ENCODE peak calls at places on chromosomes 13 and 19, in five cellular contexts. One of them, this sample, is unnamed.

GRCh38 chr13:76715621-76716020 is 170.6 kb downstream of the KCTD12 start:
- DNase-seq in AG10803: peak; percentile 83
- DNase-seq in skeletal muscle cell: no peak
- DNase-seq in CD8-positive, alpha-beta memory T cell: no peak
- DNase-seq in uterus: no peak
- DNase-seq in this sample: no peak

GRCh38 chr19:21765151-21765550 is 2.2 kb downstream of the ZNF100 start:
- DNase-seq in AG10803: no peak
- DNase-seq in skeletal muscle cell: no peak
- DNase-seq in CD8-positive, alpha-beta memory T cell: no peak
- DNase-seq in uterus: no peak
- DNase-seq in this sample: no peak

GRCh38 chr13:51478418-51479198 is 25.8 kb upstream of the INTS6 start:
- DNase-seq in AG10803: no peak
- DNase-seq in skeletal muscle cell: no peak
- DNase-seq in CD8-positive, alpha-beta memory T cell: no peak
- DNase-seq in uterus: no peak
- DNase-seq in this sample: no peak

GRCh38 chr19:3028305-3029069 is 593 bp downstream of the TLE2 start:
- DNase-seq in AG10803: no peak
- DNase-seq in skeletal muscle cell: no peak
- DNase-seq in CD8-positive, alpha-beta memory T cell: no peak
- DNase-seq in uterus: no peak
- DNase-seq in this sample: no peak

GRCh38 chr13:108213946-108214345 is 1.4 kb downstream of the LIG4 start:
- DNase-seq in AG10803: no peak
- DNase-seq in skeletal muscle cell: no peak
- DNase-seq in CD8-positive, alpha-beta memory T cell: no peak
- DNase-seq in uterus: no peak
- DNase-seq in this sample: no peak

GRCh38 chr13:77810430-77810829 is 108.2 kb downstream of the EDNRB start:
- DNase-seq in AG10803: peak; percentile 23
- DNase-seq in skeletal muscle cell: peak; percentile 14
- DNase-seq in CD8-positive, alpha-beta memory T cell: no peak
- DNase-seq in uterus: no peak
- DNase-seq in this sample: no peak

GRCh38 chr19:45424191-45425058 is 708 bp upstream of the ERCC1 start:
- DNase-seq in AG10803: peak; percentile 92
- DNase-seq in skeletal muscle cell: peak; percentile 89
- DNase-seq in CD8-positive, alpha-beta memory T cell: peak; percentile 28
- DNase-seq in uterus: peak; percentile 59
- DNase-seq in this sample: peak; percentile 97

GRCh38 chr19:30378701-30379100 is 6.5 kb downstream of the ZNF536 start:
- DNase-seq in AG10803: no peak
- DNase-seq in skeletal muscle cell: no peak
- DNase-seq in CD8-positive, alpha-beta memory T cell: no peak
- DNase-seq in uterus: no peak
- DNase-seq in this sample: no peak

GRCh38 chr19:3107658-3108057 is 13.5 kb downstream of the GNA11 start:
- DNase-seq in AG10803: no peak
- DNase-seq in skeletal muscle cell: no peak
- DNase-seq in CD8-positive, alpha-beta memory T cell: no peak
- DNase-seq in uterus: no peak
- DNase-seq in this sample: no peak

GRCh38 chr19:7917292-7918061 is 2.7 kb upstream of the SNAPC2 start:
- DNase-seq in AG10803: peak; percentile 59
- DNase-seq in skeletal muscle cell: no peak
- DNase-seq in CD8-positive, alpha-beta memory T cell: peak; percentile 43
- DNase-seq in uterus: peak; percentile 61
- DNase-seq in this sample: peak; percentile 89

GRCh38 chr19:15671237-15671636 is 1.6 kb upstream of the CYP4F12 start:
- DNase-seq in AG10803: no peak
- DNase-seq in skeletal muscle cell: no peak
- DNase-seq in CD8-positive, alpha-beta memory T cell: no peak
- DNase-seq in uterus: no peak
- DNase-seq in this sample: no peak

DNA sequence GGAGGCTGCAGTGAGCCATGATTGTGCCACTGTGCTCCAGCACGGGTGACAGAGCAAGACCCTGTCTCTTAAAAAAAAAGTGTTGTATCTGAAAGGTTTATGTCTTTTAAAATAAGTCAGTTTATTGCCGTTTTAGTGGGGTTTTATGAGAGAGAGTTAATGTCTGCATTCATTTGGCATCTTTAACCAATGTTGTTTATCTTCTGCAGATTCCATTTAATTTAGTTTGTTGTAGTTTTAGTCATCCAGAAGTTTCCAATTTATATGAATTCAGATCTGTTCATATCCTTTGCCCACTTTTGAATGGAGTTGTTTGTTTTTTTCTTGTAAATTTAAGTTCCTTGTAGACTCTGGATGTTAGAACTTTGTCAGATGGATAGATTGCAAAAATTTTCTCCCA is 36.7 kb upstream of the LPAR6 start:
- DNase-seq in AG10803: peak; percentile 5
- DNase-seq in skeletal muscle cell: no peak
- DNase-seq in CD8-positive, alpha-beta memory T cell: no peak
- DNase-seq in uterus: no peak
- DNase-seq in this sample: no peak
- H3K4me3 ChIP-seq in AG10803: no peak overlapping the region
- H3K4me3 ChIP-seq in skeletal muscle cell: no peak overlapping the region
- H3K4me3 ChIP-seq in CD8-positive, alpha-beta memory T cell: no peak overlapping the region
- H3K4me3 ChIP-seq in uterus: no peak overlapping the region
- H3K4me3 ChIP-seq in this sample: no peak overlapping the region

GRCh38 chr19:38223617-38224013 is 407 bp downstream of the DPF1 start:
- DNase-seq in AG10803: no peak
- DNase-seq in skeletal muscle cell: no peak
- DNase-seq in CD8-positive, alpha-beta memory T cell: no peak
- DNase-seq in uterus: no peak
- DNase-seq in this sample: no peak
- H3K4me3 ChIP-seq in AG10803: peak overlapping the region; percentile 61
- H3K4me3 ChIP-seq in skeletal muscle cell: peak overlapping the region; percentile 65
- H3K4me3 ChIP-seq in CD8-positive, alpha-beta memory T cell: no peak overlapping the region
- H3K4me3 ChIP-seq in uterus: no peak overlapping the region
- H3K4me3 ChIP-seq in this sample: peak overlapping the region; percentile 52

GRCh38 chr19:50668416-50669318 is 19.4 kb downstream of the C19orf81 start:
- DNase-seq in AG10803: no peak
- DNase-seq in skeletal muscle cell: no peak
- DNase-seq in CD8-positive, alpha-beta memory T cell: no peak
- DNase-seq in uterus: no peak
- DNase-seq in this sample: no peak

GRCh38 chr19:50666346-50667176 is 17.3 kb downstream of the C19orf81 start:
- DNase-seq in AG10803: no peak
- DNase-seq in skeletal muscle cell: no peak
- DNase-seq in CD8-positive, alpha-beta memory T cell: no peak
- DNase-seq in uterus: no peak
- DNase-seq in this sample: no peak

GRCh38 chr19:50667759-50668231 is 18.6 kb downstream of the C19orf81 start:
- DNase-seq in AG10803: no peak
- DNase-seq in skeletal muscle cell: no peak
- DNase-seq in CD8-positive, alpha-beta memory T cell: no peak
- DNase-seq in uterus: no peak
- DNase-seq in this sample: peak; percentile 11

GRCh38 chr19:50669319-50670101 is 20.3 kb downstream of the C19orf81 start:
- DNase-seq in AG10803: peak; percentile 20
- DNase-seq in skeletal muscle cell: no peak
- DNase-seq in CD8-positive, alpha-beta memory T cell: no peak
- DNase-seq in uterus: no peak
- DNase-seq in this sample: peak; percentile 12

GRCh38 chr19:50667177-50667758 is 18.0 kb downstream of the C19orf81 start:
- DNase-seq in AG10803: no peak
- DNase-seq in skeletal muscle cell: no peak
- DNase-seq in CD8-positive, alpha-beta memory T cell: no peak
- DNase-seq in uterus: no peak
- DNase-seq in this sample: no peak
- H3K4me3 ChIP-seq in AG10803: no peak overlapping the region
- H3K4me3 ChIP-seq in skeletal muscle cell: no peak overlapping the region
- H3K4me3 ChIP-seq in CD8-positive, alpha-beta memory T cell: no peak overlapping the region
- H3K4me3 ChIP-seq in uterus: no peak overlapping the region
- H3K4me3 ChIP-seq in this sample: no peak overlapping the region

GRCh38 chr19:35262101-35262761 is 6.5 kb upstream of the USF2 start:
- DNase-seq in AG10803: no peak
- DNase-seq in skeletal muscle cell: no peak
- DNase-seq in CD8-positive, alpha-beta memory T cell: no peak
- DNase-seq in uterus: no peak
- DNase-seq in this sample: no peak
- H3K4me3 ChIP-seq in AG10803: no peak overlapping the region
- H3K4me3 ChIP-seq in skeletal muscle cell: no peak overlapping the region
- H3K4me3 ChIP-seq in CD8-positive, alpha-beta memory T cell: no peak overlapping the region
- H3K4me3 ChIP-seq in uterus: no peak overlapping the region
- H3K4me3 ChIP-seq in this sample: no peak overlapping the region

GRCh38 chr19:47637550-47637949 is 28.6 kb downstream of the BICRA start:
- DNase-seq in AG10803: peak; percentile 85
- DNase-seq in skeletal muscle cell: peak; percentile 30
- DNase-seq in CD8-positive, alpha-beta memory T cell: no peak
- DNase-seq in uterus: no peak
- DNase-seq in this sample: peak; percentile 29
- H3K4me3 ChIP-seq in AG10803: no peak overlapping the region
- H3K4me3 ChIP-seq in skeletal muscle cell: no peak overlapping the region
- H3K4me3 ChIP-seq in CD8-positive, alpha-beta memory T cell: no peak overlapping the region
- H3K4me3 ChIP-seq in uterus: no peak overlapping the region
- H3K4me3 ChIP-seq in this sample: no peak overlapping the region

GRCh38 chr19:50819636-50820035 is 4.0 kb downstream of the KLK1 start:
- DNase-seq in AG10803: no peak
- DNase-seq in skeletal muscle cell: no peak
- DNase-seq in CD8-positive, alpha-beta memory T cell: no peak
- DNase-seq in uterus: no peak
- DNase-seq in this sample: no peak

GRCh38 chr19:50820086-50820485 is 3.5 kb downstream of the KLK1 start:
- DNase-seq in AG10803: no peak
- DNase-seq in skeletal muscle cell: no peak
- DNase-seq in CD8-positive, alpha-beta memory T cell: no peak
- DNase-seq in uterus: no peak
- DNase-seq in this sample: no peak

GRCh38 chr19:50821622-50822021 is 2.0 kb downstream of the KLK1 start:
- DNase-seq in AG10803: no peak
- DNase-seq in skeletal muscle cell: no peak
- DNase-seq in CD8-positive, alpha-beta memory T cell: no peak
- DNase-seq in uterus: no peak
- DNase-seq in this sample: no peak

GRCh38 chr19:50821248-50821612 is 2.4 kb downstream of the KLK1 start:
- DNase-seq in AG10803: no peak
- DNase-seq in skeletal muscle cell: no peak
- DNase-seq in CD8-positive, alpha-beta memory T cell: no peak
- DNase-seq in uterus: no peak
- DNase-seq in this sample: no peak

DNA sequence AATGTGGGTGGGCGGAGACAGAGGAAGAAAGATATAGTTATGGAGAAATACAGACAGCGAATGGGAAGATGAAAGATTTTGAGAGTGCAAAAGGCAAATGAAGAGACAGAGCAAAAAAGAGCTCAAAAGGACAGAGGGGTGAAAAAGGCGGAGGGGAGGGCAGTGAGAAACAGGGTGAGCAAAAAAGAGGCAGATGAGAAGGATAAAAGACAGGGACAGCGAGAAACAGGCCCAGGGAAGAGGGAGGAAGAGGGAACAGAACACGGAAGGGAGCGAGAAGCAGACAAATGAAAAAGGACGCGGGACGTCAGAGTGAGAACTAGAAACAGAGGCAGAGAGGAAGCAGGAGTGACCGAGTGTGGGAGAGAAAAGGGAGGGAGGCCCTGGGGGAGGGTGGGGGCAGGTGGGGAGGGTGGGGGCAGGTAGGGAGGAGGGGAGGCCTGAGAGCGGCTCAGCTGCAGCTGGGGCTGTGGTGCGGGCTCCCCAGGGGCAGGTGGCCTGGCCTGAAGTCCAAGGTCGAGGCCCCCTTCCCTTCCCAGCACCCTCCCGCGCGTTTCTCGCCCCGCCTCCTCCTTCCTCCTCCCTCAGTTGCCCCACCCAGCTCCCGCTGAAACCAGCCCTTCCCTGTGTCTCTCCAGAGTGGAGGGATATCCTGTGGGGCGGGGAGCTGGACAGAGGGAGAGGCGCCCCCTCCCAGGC is 2.9 kb downstream of the KLK1 start:
- DNase-seq in AG10803: no peak
- DNase-seq in skeletal muscle cell: no peak
- DNase-seq in CD8-positive, alpha-beta memory T cell: no peak
- DNase-seq in uterus: no peak
- DNase-seq in this sample: no peak
- H3K4me3 ChIP-seq in AG10803: no peak overlapping the region
- H3K4me3 ChIP-seq in skeletal muscle cell: no peak overlapping the region
- H3K4me3 ChIP-seq in CD8-positive, alpha-beta memory T cell: no peak overlapping the region
- H3K4me3 ChIP-seq in uterus: no peak overlapping the region
- H3K4me3 ChIP-seq in this sample: no peak overlapping the region

GRCh38 chr19:17418710-17419109 is 1.1 kb upstream of the MVB12A start:
- DNase-seq in AG10803: no peak
- DNase-seq in skeletal muscle cell: no peak
- DNase-seq in CD8-positive, alpha-beta memory T cell: no peak
- DNase-seq in uterus: no peak
- DNase-seq in this sample: no peak
- H3K4me3 ChIP-seq in AG10803: no peak overlapping the region
- H3K4me3 ChIP-seq in skeletal muscle cell: no peak overlapping the region
- H3K4me3 ChIP-seq in CD8-positive, alpha-beta memory T cell: peak overlapping the region; percentile 78
- H3K4me3 ChIP-seq in uterus: no peak overlapping the region
- H3K4me3 ChIP-seq in this sample: peak overlapping the region; percentile 92

This sample was measured in foreskin fibroblast.